ENCODE peak calls at places on chromosomes 5 and 9, in four cellular contexts. One of them, this sample, is unnamed.

GRCh38 chr5:160628295-160629006 is 206.8 kb downstream of the PTTG1 start:
- DNase-seq in GM23248: no peak
- DNase-seq in HCT116: no peak
- DNase-seq in mammary epithelial cell: no peak
- DNase-seq in this sample: no peak

GRCh38 chr5:171710451-171711024 is 75.1 kb upstream of the SMIM23 start:
- DNase-seq in GM23248: peak
- DNase-seq in mammary epithelial cell: no peak
- DNase-seq in HCT116: no peak
- DNase-seq in this sample: no peak

GRCh38 chr9:81408951-81409350 is 280.4 kb downstream of the TLE1 start:
- DNase-seq in mammary epithelial cell: no peak
- DNase-seq in GM23248: no peak
- DNase-seq in HCT116: no peak
- DNase-seq in this sample: no peak

GRCh38 chr9:32579706-32580331 is 6.9 kb upstream of the NDUFB6 start:
- DNase-seq in mammary epithelial cell: peak
- DNase-seq in GM23248: peak
- DNase-seq in HCT116: peak
- DNase-seq in this sample: peak

GRCh38 chr5:32712463-32713395 is 1.6 kb downstream of the NPR3 start:
- DNase-seq in HCT116: no peak
- DNase-seq in GM23248: peak
- DNase-seq in mammary epithelial cell: no peak
- DNase-seq in this sample: no peak

GRCh38 chr5:16606628-16607027 is 10.2 kb downstream of the RETREG1 start:
- DNase-seq in HCT116: no peak
- DNase-seq in mammary epithelial cell: no peak
- DNase-seq in GM23248: no peak
- DNase-seq in this sample: no peak

GRCh38 chr5:57700484-57700883 is 217.9 kb upstream of the ACTBL2 start:
- DNase-seq in HCT116: no peak
- DNase-seq in GM23248: no peak
- DNase-seq in mammary epithelial cell: no peak
- DNase-seq in this sample: no peak

GRCh38 chr5:176360894-176361436 is 599 bp downstream of the KIAA1191 start:
- DNase-seq in HCT116: no peak
- DNase-seq in mammary epithelial cell: peak
- DNase-seq in GM23248: peak
- DNase-seq in this sample: no peak

GRCh38 chr9:91532325-91532724 is 108.7 kb upstream of the NFIL3 start:
- DNase-seq in HCT116: no peak
- DNase-seq in mammary epithelial cell: peak
- DNase-seq in GM23248: no peak
- DNase-seq in this sample: no peak

GRCh38 chr5:172688735-172689572 is 47.9 kb downstream of the NEURL1B start:
- DNase-seq in GM23248: no peak
- DNase-seq in HCT116: no peak
- DNase-seq in mammary epithelial cell: peak
- DNase-seq in this sample: no peak

GRCh38 chr5:95620030-95620869 is at the start of gene GPR150:
- DNase-seq in mammary epithelial cell: peak
- DNase-seq in GM23248: peak
- DNase-seq in HCT116: no peak
- DNase-seq in this sample: no peak
- TF ChIP-seq EZH2 in mammary epithelial cell: no peak
- TF ChIP-seq EZH2 in GM23248: no peak
- TF ChIP-seq EZH2 in HCT116: no peak
- TF ChIP-seq EZH2 in this sample: peak

GRCh38 chr5:55222061-55222818 is 4.9 kb downstream of the MCIDAS start:
- DNase-seq in mammary epithelial cell: no peak
- DNase-seq in HCT116: no peak
- DNase-seq in GM23248: no peak
- DNase-seq in this sample: no peak

GRCh38 chr5:55225346-55225745 is 1.8 kb downstream of the MCIDAS start:
- DNase-seq in HCT116: no peak
- DNase-seq in mammary epithelial cell: no peak
- DNase-seq in GM23248: no peak
- DNase-seq in this sample: no peak

GRCh38 chr5:55222819-55223124 is 4.3 kb downstream of the MCIDAS start:
- DNase-seq in mammary epithelial cell: no peak
- DNase-seq in GM23248: no peak
- DNase-seq in HCT116: no peak
- DNase-seq in this sample: no peak

GRCh38 chr5:55223988-55224240 is 3.2 kb downstream of the MCIDAS start:
- DNase-seq in mammary epithelial cell: no peak
- DNase-seq in HCT116: no peak
- DNase-seq in GM23248: no peak
- DNase-seq in this sample: no peak

GRCh38 chr5:55223219-55223987 is 3.7 kb downstream of the MCIDAS start:
- DNase-seq in mammary epithelial cell: no peak
- DNase-seq in HCT116: no peak
- DNase-seq in GM23248: no peak
- DNase-seq in this sample: no peak
- TF ChIP-seq EZH2 in mammary epithelial cell: no peak
- TF ChIP-seq EZH2 in HCT116: no peak
- TF ChIP-seq EZH2 in GM23248: no peak
- TF ChIP-seq EZH2 in this sample: no peak

GRCh38 chr9:126609191-126609590 is 4.5 kb upstream of the LMX1B start:
- DNase-seq in GM23248: no peak
- DNase-seq in HCT116: no peak
- DNase-seq in mammary epithelial cell: no peak
- DNase-seq in this sample: no peak

GRCh38 chr9:126611592-126612328 is 2.0 kb upstream of the LMX1B start:
- DNase-seq in HCT116: peak
- DNase-seq in GM23248: peak
- DNase-seq in mammary epithelial cell: peak
- DNase-seq in this sample: no peak

GRCh38 chr9:126611188-126611587 is 2.5 kb upstream of the LMX1B start:
- DNase-seq in mammary epithelial cell: no peak
- DNase-seq in GM23248: no peak
- DNase-seq in HCT116: no peak
- DNase-seq in this sample: no peak

GRCh38 chr9:126608551-126608950 is 5.2 kb upstream of the LMX1B start:
- DNase-seq in mammary epithelial cell: no peak
- DNase-seq in GM23248: no peak
- DNase-seq in HCT116: no peak
- DNase-seq in this sample: no peak

DNA sequence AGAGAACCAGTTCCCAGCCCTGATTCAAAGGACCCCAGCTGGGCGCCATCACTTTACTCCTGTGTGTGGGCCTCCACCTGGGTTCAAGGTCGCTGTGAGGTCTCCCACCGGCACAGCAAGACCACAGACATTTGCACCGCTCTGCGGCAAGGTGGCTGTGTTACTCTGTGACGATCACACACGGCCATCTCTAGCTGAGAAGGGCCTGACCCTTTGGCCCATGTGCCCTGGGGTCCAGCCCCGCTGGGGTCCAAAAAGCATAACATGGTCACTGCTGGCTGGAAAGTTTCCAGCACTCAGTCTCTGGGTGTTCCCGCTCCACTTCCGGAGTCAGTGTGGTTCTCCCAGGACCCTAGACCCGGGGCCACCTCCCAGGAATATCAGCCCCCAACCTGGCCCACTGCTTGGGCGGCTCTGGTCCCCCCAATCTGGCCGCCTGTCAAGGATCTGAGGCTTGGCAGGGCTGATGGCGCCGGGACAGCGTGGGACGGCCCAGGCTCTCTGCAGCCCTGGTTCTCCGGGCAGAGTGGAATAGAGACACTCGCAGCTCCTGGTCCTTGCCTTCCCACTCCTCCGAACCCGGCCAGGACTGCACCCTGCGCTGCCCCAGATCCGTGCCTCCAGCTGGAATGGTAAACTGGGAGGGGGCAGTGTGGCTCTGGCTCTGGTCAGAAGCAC is 3.9 kb upstream of the LMX1B start:
- DNase-seq in HCT116: no peak
- DNase-seq in mammary epithelial cell: no peak
- DNase-seq in GM23248: no peak
- DNase-seq in this sample: no peak
- TF ChIP-seq EZH2 in HCT116: no peak
- TF ChIP-seq EZH2 in mammary epithelial cell: no peak
- TF ChIP-seq EZH2 in GM23248: no peak
- TF ChIP-seq EZH2 in this sample: no peak

GRCh38 chr9:122221223-122221811 is 7.4 kb downstream of the LHX6 start:
- DNase-seq in GM23248: no peak
- DNase-seq in mammary epithelial cell: no peak
- DNase-seq in HCT116: no peak
- DNase-seq in this sample: no peak
- TF ChIP-seq EZH2 in GM23248: peak
- TF ChIP-seq EZH2 in mammary epithelial cell: no peak
- TF ChIP-seq EZH2 in HCT116: no peak
- TF ChIP-seq EZH2 in this sample: no peak

GRCh38 chr9:96029722-96030515 is 154.4 kb downstream of the ERCC6L2 start:
- DNase-seq in HCT116: no peak
- DNase-seq in mammary epithelial cell: no peak
- DNase-seq in GM23248: no peak
- DNase-seq in this sample: no peak

GRCh38 chr9:96025995-96026572 is 150.6 kb downstream of the ERCC6L2 start:
- DNase-seq in mammary epithelial cell: no peak
- DNase-seq in GM23248: no peak
- DNase-seq in HCT116: no peak
- DNase-seq in this sample: no peak

GRCh38 chr9:96031366-96031824 is 155.9 kb downstream of the ERCC6L2 start:
- DNase-seq in mammary epithelial cell: no peak
- DNase-seq in HCT116: no peak
- DNase-seq in GM23248: no peak
- DNase-seq in this sample: no peak

GRCh38 chr9:96026655-96027213 is 151.2 kb downstream of the ERCC6L2 start:
- DNase-seq in mammary epithelial cell: no peak
- DNase-seq in GM23248: no peak
- DNase-seq in HCT116: no peak
- DNase-seq in this sample: no peak

GRCh38 chr9:96027271-96028131 is 152.0 kb downstream of the ERCC6L2 start:
- DNase-seq in HCT116: no peak
- DNase-seq in GM23248: peak
- DNase-seq in mammary epithelial cell: no peak
- DNase-seq in this sample: no peak
- TF ChIP-seq EZH2 in HCT116: no peak
- TF ChIP-seq EZH2 in GM23248: no peak
- TF ChIP-seq EZH2 in mammary epithelial cell: no peak
- TF ChIP-seq EZH2 in this sample: peak

DNA sequence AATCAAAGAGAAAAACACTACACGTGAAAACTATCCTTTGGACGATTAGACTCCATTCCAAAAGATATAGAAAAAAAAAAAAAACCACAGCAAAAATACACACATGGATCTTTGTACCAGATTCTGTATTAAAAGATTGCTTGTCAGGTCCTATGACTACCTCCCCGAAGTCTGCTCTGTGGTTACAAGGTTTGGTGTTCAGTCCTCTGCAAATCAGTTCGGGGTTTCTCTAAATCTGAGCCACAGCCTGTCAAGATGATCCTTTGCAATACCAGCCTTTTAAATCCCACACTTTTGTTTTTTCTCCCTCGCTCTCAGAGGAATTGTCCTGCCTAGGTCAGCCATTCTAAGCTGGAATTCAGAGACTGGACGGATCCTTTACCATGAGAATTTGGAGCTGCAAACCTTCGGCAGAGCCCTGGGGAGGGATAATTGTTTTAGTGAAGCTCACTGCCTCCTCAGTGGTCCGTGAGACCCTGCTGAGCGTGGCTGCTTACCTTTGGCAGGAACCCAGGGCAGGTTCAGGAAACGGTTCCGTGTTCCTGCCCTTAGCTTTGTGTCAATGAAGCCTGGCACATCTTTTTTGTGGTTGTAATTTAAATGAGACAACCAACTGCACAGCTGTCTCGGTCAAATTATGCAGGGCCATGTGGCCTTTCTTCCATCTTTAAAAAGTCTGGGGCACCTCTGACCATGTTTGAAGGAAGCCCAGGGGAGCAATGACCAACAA is 47.3 kb downstream of the EBF1 start:
- DNase-seq in GM23248: peak
- DNase-seq in HCT116: no peak
- DNase-seq in mammary epithelial cell: no peak
- DNase-seq in this sample: no peak
- TF ChIP-seq EZH2 in GM23248: no peak
- TF ChIP-seq EZH2 in HCT116: no peak
- TF ChIP-seq EZH2 in mammary epithelial cell: no peak
- TF ChIP-seq EZH2 in this sample: peak

This sample was measured in keratinocyte.